ENCODE peak calls at places on chromosomes 11 and 22, in six cellular contexts. One of them, this sample, is unnamed.

GRCh38 chr22:36740716-36741115 is 35.2 kb downstream of the IFT27 start:
- DNase-seq in AG08395: no peak
- DNase-seq in MM.1S: no peak
- DNase-seq in RPMI7951: no peak
- DNase-seq in endothelial cell of umbilical vein: no peak
- DNase-seq in stimulated activated CD4-positive, alpha-beta T cell treated with anti-CD3 and anti-CD28 coated beads, Interleukin-4, amount 100 ng/mL, for 4 hours: no peak
- DNase-seq in this sample: no peak

GRCh38 chr22:38570841-38571364 is 920 bp upstream of the DMC1 start:
- DNase-seq in MM.1S: peak; percentile 67
- DNase-seq in RPMI7951: peak; percentile 30
- DNase-seq in endothelial cell of umbilical vein: no peak
- DNase-seq in stimulated activated CD4-positive, alpha-beta T cell treated with anti-CD3 and anti-CD28 coated beads, Interleukin-4, amount 100 ng/mL, for 4 hours: peak; percentile 36
- DNase-seq in AG08395: peak; percentile 32
- DNase-seq in this sample: peak; percentile 8

GRCh38 chr11:86196924-86197323 is 47.6 kb upstream of the EED start:
- DNase-seq in RPMI7951: no peak
- DNase-seq in stimulated activated CD4-positive, alpha-beta T cell treated with anti-CD3 and anti-CD28 coated beads, Interleukin-4, amount 100 ng/mL, for 4 hours: no peak
- DNase-seq in MM.1S: no peak
- DNase-seq in AG08395: no peak
- DNase-seq in endothelial cell of umbilical vein: no peak
- DNase-seq in this sample: no peak

GRCh38 chr11:3156661-3157311 is 8.3 kb downstream of the OSBPL5 start:
- DNase-seq in MM.1S: no peak
- DNase-seq in stimulated activated CD4-positive, alpha-beta T cell treated with anti-CD3 and anti-CD28 coated beads, Interleukin-4, amount 100 ng/mL, for 4 hours: no peak
- DNase-seq in endothelial cell of umbilical vein: no peak
- DNase-seq in AG08395: no peak
- DNase-seq in RPMI7951: no peak
- DNase-seq in this sample: no peak

GRCh38 chr22:43050995-43051394 is 36.0 kb upstream of the PACSIN2 start:
- DNase-seq in endothelial cell of umbilical vein: no peak
- DNase-seq in RPMI7951: no peak
- DNase-seq in MM.1S: no peak
- DNase-seq in AG08395: no peak
- DNase-seq in stimulated activated CD4-positive, alpha-beta T cell treated with anti-CD3 and anti-CD28 coated beads, Interleukin-4, amount 100 ng/mL, for 4 hours: no peak
- DNase-seq in this sample: no peak

GRCh38 chr11:66239998-66240780 is 28.2 kb upstream of the RAB1B start:
- DNase-seq in MM.1S: no peak
- DNase-seq in endothelial cell of umbilical vein: no peak
- DNase-seq in stimulated activated CD4-positive, alpha-beta T cell treated with anti-CD3 and anti-CD28 coated beads, Interleukin-4, amount 100 ng/mL, for 4 hours: no peak
- DNase-seq in RPMI7951: no peak
- DNase-seq in AG08395: no peak
- DNase-seq in this sample: no peak

GRCh38 chr11:69979632-69980031 is 98.5 kb upstream of the ANO1 start:
- DNase-seq in endothelial cell of umbilical vein: no peak
- DNase-seq in stimulated activated CD4-positive, alpha-beta T cell treated with anti-CD3 and anti-CD28 coated beads, Interleukin-4, amount 100 ng/mL, for 4 hours: no peak
- DNase-seq in AG08395: no peak
- DNase-seq in MM.1S: no peak
- DNase-seq in RPMI7951: no peak
- DNase-seq in this sample: no peak

GRCh38 chr11:118933486-118933885 is 7.8 kb upstream of the BCL9L start:
- DNase-seq in AG08395: no peak
- DNase-seq in MM.1S: no peak
- DNase-seq in RPMI7951: no peak
- DNase-seq in endothelial cell of umbilical vein: peak; percentile 44
- DNase-seq in stimulated activated CD4-positive, alpha-beta T cell treated with anti-CD3 and anti-CD28 coated beads, Interleukin-4, amount 100 ng/mL, for 4 hours: no peak
- DNase-seq in this sample: no peak

GRCh38 chr11:2898366-2899079 is 12.9 kb upstream of the CDKN1C start:
- DNase-seq in RPMI7951: peak; percentile 91
- DNase-seq in stimulated activated CD4-positive, alpha-beta T cell treated with anti-CD3 and anti-CD28 coated beads, Interleukin-4, amount 100 ng/mL, for 4 hours: peak; percentile 41
- DNase-seq in endothelial cell of umbilical vein: peak; percentile 88
- DNase-seq in MM.1S: peak; percentile 58
- DNase-seq in AG08395: peak; percentile 88
- DNase-seq in this sample: peak; percentile 69

GRCh38 chr11:118415739-118416068 is 14.3 kb downstream of the ATP5MG start:
- DNase-seq in endothelial cell of umbilical vein: peak; percentile 82
- DNase-seq in MM.1S: no peak
- DNase-seq in AG08395: peak; percentile 96
- DNase-seq in stimulated activated CD4-positive, alpha-beta T cell treated with anti-CD3 and anti-CD28 coated beads, Interleukin-4, amount 100 ng/mL, for 4 hours: no peak
- DNase-seq in RPMI7951: peak; percentile 96
- DNase-seq in this sample: no peak

GRCh38 chr11:38305682-38306081 is 1707.6 kb upstream of the RAG2 start:
- DNase-seq in endothelial cell of umbilical vein: no peak
- DNase-seq in RPMI7951: no peak
- DNase-seq in AG08395: no peak
- DNase-seq in stimulated activated CD4-positive, alpha-beta T cell treated with anti-CD3 and anti-CD28 coated beads, Interleukin-4, amount 100 ng/mL, for 4 hours: no peak
- DNase-seq in MM.1S: no peak
- DNase-seq in this sample: no peak

GRCh38 chr11:126233391-126233790 is 21.8 kb downstream of the FAM118B start:
- DNase-seq in stimulated activated CD4-positive, alpha-beta T cell treated with anti-CD3 and anti-CD28 coated beads, Interleukin-4, amount 100 ng/mL, for 4 hours: no peak
- DNase-seq in AG08395: no peak
- DNase-seq in MM.1S: no peak
- DNase-seq in RPMI7951: no peak
- DNase-seq in endothelial cell of umbilical vein: no peak
- DNase-seq in this sample: peak; percentile 58

GRCh38 chr11:79431535-79431934 is 9.3 kb downstream of the TENM4 start:
- DNase-seq in stimulated activated CD4-positive, alpha-beta T cell treated with anti-CD3 and anti-CD28 coated beads, Interleukin-4, amount 100 ng/mL, for 4 hours: no peak
- DNase-seq in MM.1S: no peak
- DNase-seq in RPMI7951: peak; percentile 83
- DNase-seq in endothelial cell of umbilical vein: no peak
- DNase-seq in AG08395: peak; percentile 38
- DNase-seq in this sample: no peak

GRCh38 chr22:23970816-23971482 is 3.3 kb downstream of the DDT start:
- DNase-seq in RPMI7951: no peak
- DNase-seq in AG08395: no peak
- DNase-seq in MM.1S: no peak
- DNase-seq in endothelial cell of umbilical vein: no peak
- DNase-seq in stimulated activated CD4-positive, alpha-beta T cell treated with anti-CD3 and anti-CD28 coated beads, Interleukin-4, amount 100 ng/mL, for 4 hours: no peak
- DNase-seq in this sample: no peak

GRCh38 chr11:80350541-80350940 is 909.7 kb upstream of the TENM4 start:
- DNase-seq in stimulated activated CD4-positive, alpha-beta T cell treated with anti-CD3 and anti-CD28 coated beads, Interleukin-4, amount 100 ng/mL, for 4 hours: no peak
- DNase-seq in AG08395: no peak
- DNase-seq in endothelial cell of umbilical vein: peak; percentile 82
- DNase-seq in RPMI7951: no peak
- DNase-seq in MM.1S: no peak
- DNase-seq in this sample: peak; percentile 10

GRCh38 chr11:114125531-114125930 is 66.0 kb downstream of the ZBTB16 start:
- DNase-seq in stimulated activated CD4-positive, alpha-beta T cell treated with anti-CD3 and anti-CD28 coated beads, Interleukin-4, amount 100 ng/mL, for 4 hours: no peak
- DNase-seq in MM.1S: no peak
- DNase-seq in AG08395: no peak
- DNase-seq in RPMI7951: no peak
- DNase-seq in endothelial cell of umbilical vein: no peak
- DNase-seq in this sample: no peak

GRCh38 chr11:57490456-57491248 is 24.9 kb downstream of the SLC43A1 start:
- DNase-seq in stimulated activated CD4-positive, alpha-beta T cell treated with anti-CD3 and anti-CD28 coated beads, Interleukin-4, amount 100 ng/mL, for 4 hours: no peak
- DNase-seq in AG08395: no peak
- DNase-seq in RPMI7951: no peak
- DNase-seq in MM.1S: no peak
- DNase-seq in endothelial cell of umbilical vein: no peak
- DNase-seq in this sample: no peak

GRCh38 chr11:129720156-129720555 is 95.5 kb upstream of the TMEM45B start:
- DNase-seq in AG08395: no peak
- DNase-seq in MM.1S: no peak
- DNase-seq in endothelial cell of umbilical vein: no peak
- DNase-seq in RPMI7951: no peak
- DNase-seq in stimulated activated CD4-positive, alpha-beta T cell treated with anti-CD3 and anti-CD28 coated beads, Interleukin-4, amount 100 ng/mL, for 4 hours: no peak
- DNase-seq in this sample: no peak

GRCh38 chr11:3944198-3944597 is 88.7 kb downstream of the STIM1 start:
- DNase-seq in stimulated activated CD4-positive, alpha-beta T cell treated with anti-CD3 and anti-CD28 coated beads, Interleukin-4, amount 100 ng/mL, for 4 hours: no peak
- DNase-seq in endothelial cell of umbilical vein: no peak
- DNase-seq in AG08395: peak; percentile 42
- DNase-seq in RPMI7951: peak; percentile 66
- DNase-seq in MM.1S: no peak
- DNase-seq in this sample: no peak

GRCh38 chr11:47204633-47204989 is 10.2 kb upstream of the DDB2 start:
- DNase-seq in stimulated activated CD4-positive, alpha-beta T cell treated with anti-CD3 and anti-CD28 coated beads, Interleukin-4, amount 100 ng/mL, for 4 hours: no peak
- DNase-seq in MM.1S: no peak
- DNase-seq in RPMI7951: peak; percentile 58
- DNase-seq in AG08395: peak; percentile 76
- DNase-seq in endothelial cell of umbilical vein: no peak
- DNase-seq in this sample: no peak

GRCh38 chr11:44256673-44257291 is 53.2 kb downstream of the ALX4 start:
- DNase-seq in MM.1S: peak; percentile 70
- DNase-seq in stimulated activated CD4-positive, alpha-beta T cell treated with anti-CD3 and anti-CD28 coated beads, Interleukin-4, amount 100 ng/mL, for 4 hours: no peak
- DNase-seq in AG08395: no peak
- DNase-seq in endothelial cell of umbilical vein: no peak
- DNase-seq in RPMI7951: peak; percentile 4
- DNase-seq in this sample: no peak

GRCh38 chr11:113546757-113547507 is 71.7 kb upstream of the DRD2 start:
- DNase-seq in MM.1S: no peak
- DNase-seq in RPMI7951: peak; percentile 100
- DNase-seq in endothelial cell of umbilical vein: no peak
- DNase-seq in stimulated activated CD4-positive, alpha-beta T cell treated with anti-CD3 and anti-CD28 coated beads, Interleukin-4, amount 100 ng/mL, for 4 hours: no peak
- DNase-seq in AG08395: peak; percentile 56
- DNase-seq in this sample: no peak

GRCh38 chr22:41261541-41262249 is 21.0 kb upstream of the CHADL start:
- DNase-seq in endothelial cell of umbilical vein: no peak
- DNase-seq in MM.1S: no peak
- DNase-seq in RPMI7951: no peak
- DNase-seq in AG08395: no peak
- DNase-seq in stimulated activated CD4-positive, alpha-beta T cell treated with anti-CD3 and anti-CD28 coated beads, Interleukin-4, amount 100 ng/mL, for 4 hours: no peak
- DNase-seq in this sample: no peak

GRCh38 chr11:36751996-36752395 is 154.0 kb upstream of the RAG2 start:
- DNase-seq in RPMI7951: no peak
- DNase-seq in MM.1S: no peak
- DNase-seq in stimulated activated CD4-positive, alpha-beta T cell treated with anti-CD3 and anti-CD28 coated beads, Interleukin-4, amount 100 ng/mL, for 4 hours: no peak
- DNase-seq in AG08395: no peak
- DNase-seq in endothelial cell of umbilical vein: no peak
- DNase-seq in this sample: no peak

GRCh38 chr11:32131321-32131720 is 40.4 kb downstream of the RCN1 start:
- DNase-seq in RPMI7951: peak; percentile 47
- DNase-seq in endothelial cell of umbilical vein: no peak
- DNase-seq in AG08395: no peak
- DNase-seq in stimulated activated CD4-positive, alpha-beta T cell treated with anti-CD3 and anti-CD28 coated beads, Interleukin-4, amount 100 ng/mL, for 4 hours: no peak
- DNase-seq in MM.1S: no peak
- DNase-seq in this sample: no peak

GRCh38 chr11:17915500-17916143 is 97.2 kb downstream of the SERGEF start:
- DNase-seq in stimulated activated CD4-positive, alpha-beta T cell treated with anti-CD3 and anti-CD28 coated beads, Interleukin-4, amount 100 ng/mL, for 4 hours: no peak
- DNase-seq in endothelial cell of umbilical vein: no peak
- DNase-seq in MM.1S: no peak
- DNase-seq in RPMI7951: peak; percentile 8
- DNase-seq in AG08395: no peak
- DNase-seq in this sample: no peak

GRCh38 chr11:2138436-2139117 is 612 bp downstream of the IGF2 start:
- DNase-seq in endothelial cell of umbilical vein: no peak
- DNase-seq in MM.1S: no peak
- DNase-seq in stimulated activated CD4-positive, alpha-beta T cell treated with anti-CD3 and anti-CD28 coated beads, Interleukin-4, amount 100 ng/mL, for 4 hours: no peak
- DNase-seq in RPMI7951: no peak
- DNase-seq in AG08395: no peak
- DNase-seq in this sample: no peak

GRCh38 chr11:68148882-68149281 is 27.7 kb upstream of the CHKA start:
- DNase-seq in endothelial cell of umbilical vein: no peak
- DNase-seq in RPMI7951: no peak
- DNase-seq in MM.1S: no peak
- DNase-seq in AG08395: no peak
- DNase-seq in stimulated activated CD4-positive, alpha-beta T cell treated with anti-CD3 and anti-CD28 coated beads, Interleukin-4, amount 100 ng/mL, for 4 hours: no peak
- DNase-seq in this sample: no peak

GRCh38 chr22:33000342-33001280 is 57.6 kb downstream of the SYN3 start:
- DNase-seq in RPMI7951: peak; percentile 46
- DNase-seq in endothelial cell of umbilical vein: peak; percentile 2
- DNase-seq in MM.1S: no peak
- DNase-seq in AG08395: peak; percentile 75
- DNase-seq in stimulated activated CD4-positive, alpha-beta T cell treated with anti-CD3 and anti-CD28 coated beads, Interleukin-4, amount 100 ng/mL, for 4 hours: no peak
- DNase-seq in this sample: peak; percentile 14

GRCh38 chr11:126109941-126110731 is 47.5 kb upstream of the CDON start:
- DNase-seq in stimulated activated CD4-positive, alpha-beta T cell treated with anti-CD3 and anti-CD28 coated beads, Interleukin-4, amount 100 ng/mL, for 4 hours: no peak
- DNase-seq in endothelial cell of umbilical vein: no peak
- DNase-seq in RPMI7951: peak; percentile 98
- DNase-seq in MM.1S: no peak
- DNase-seq in AG08395: peak; percentile 60
- DNase-seq in this sample: no peak